ENCODE peak calls at places on chromosomes 13 and 19, in six cellular contexts. B, S, Q, I, G and K are unnamed samples.

GRCh38 chr13:75636339-75637095 is 387 bp downstream of the LMO7 start:
- DNase-seq in B (no peak), S (peak; percentile 74), Q (no peak), I (peak; percentile 33), G (peak; percentile 36), K (peak; percentile 43)

GRCh38 chr19:43380771-43381386 is 27.4 kb downstream of the CD177 start:
- DNase-seq in B (no peak), S (no peak), Q (no peak), I (no peak), G (no peak), K (no peak)

GRCh38 chr19:38557205-38557799 is 60.5 kb downstream of the MAP4K1 start:
- DNase-seq in B (no peak), S (peak; percentile 83), Q (no peak), I (no peak), G (no peak), K (peak; percentile 50)

GRCh38 chr19:15400521-15401396 is 18.0 kb downstream of the AKAP8L start:
- DNase-seq in B (no peak), S (no peak), Q (no peak), I (peak; percentile 47), G (no peak), K (no peak)

GRCh38 chr19:23817519-23817918 is 58.8 kb upstream of the ZNF681 start:
- DNase-seq in B (no peak), S (peak; percentile 51), Q (peak; percentile 76), I (peak; percentile 53), G (peak; percentile 20), K (peak; percentile 32)

GRCh38 chr19:49654581-49654980 is 11.1 kb downstream of the IRF3 start:
- DNase-seq in B (no peak), S (no peak), Q (no peak), I (no peak), G (no peak), K (no peak)

GRCh38 chr19:49216076-49216475 is 58.5 kb downstream of the TRPM4 start:
- DNase-seq in B (no peak), S (no peak), Q (no peak), I (no peak), G (no peak), K (no peak)

GRCh38 chr13:20192470-20193141 is at the start of gene GJB2:
- DNase-seq in B (no peak), S (no peak), Q (no peak), I (no peak), G (no peak), K (peak; percentile 25)

GRCh38 chr13:46660859-46661258 is 107.9 kb downstream of the LRCH1 start:
- DNase-seq in B (no peak), S (no peak), Q (no peak), I (no peak), G (no peak), K (no peak)

GRCh38 chr19:30212574-30212973 is 159.6 kb upstream of the ZNF536 start:
- DNase-seq in B (no peak), S (no peak), Q (no peak), I (no peak), G (no peak), K (no peak)

GRCh38 chr13:33838567-33839131 is 20.7 kb downstream of the RFC3 start:
- DNase-seq in B (no peak), S (no peak), Q (no peak), I (no peak), G (no peak), K (no peak)